ENCODE peak calls at places on chromosomes 16 and 17, in four cellular contexts. T is PC-3, O is mesothelial cell of epicardium, S is neural crest cell. J is an unnamed sample.

GRCh38 chr16:89320717-89321501 is 103.4 kb downstream of the ZNF778 start:
- DNase-seq in T (peak), S (no peak), O (no peak), J (no peak)

GRCh38 chr16:24853830-24854229 is 8.1 kb downstream of the SLC5A11 start:
- DNase-seq in S (no peak), T (peak), O (no peak), J (no peak)

GRCh38 chr17:74117087-74117486 is 86.4 kb upstream of the RPL38 start:
- DNase-seq in T (no peak), O (no peak), S (no peak), J (no peak)

GRCh38 chr17:7021993-7022778 is 664 bp upstream of the BCL6B start:
- DNase-seq in S (peak), T (peak), O (peak), J (peak)

GRCh38 chr17:68198931-68199836 is 48.7 kb upstream of the AMZ2 start:
- DNase-seq in T (peak), S (no peak), O (no peak), J (no peak)

GRCh38 chr17:31678431-31678830 is 180.6 kb downstream of the COPRS start:
- DNase-seq in S (no peak), T (peak), O (no peak), J (no peak)

GRCh38 chr17:73478768-73479424 is 165.3 kb downstream of the SDK2 start:
- DNase-seq in S (no peak), T (peak), O (no peak), J (no peak)

GRCh38 chr17:27808629-27809028 is 8.3 kb upstream of the NOS2 start:
- DNase-seq in O (no peak), S (no peak), T (no peak), J (no peak)

GRCh38 chr16:30030841-30031413 is at the start of gene TLCD3B:
- DNase-seq in T (no peak), S (no peak), O (no peak), J (no peak)

GRCh38 chr16:53043462-53043861 is 9.2 kb downstream of the CHD9NB start:
- DNase-seq in T (no peak), S (no peak), O (no peak), J (no peak)

GRCh38 chr16:23320695-23321094 is 18.6 kb downstream of the SCNN1B start:
- DNase-seq in O (no peak), S (no peak), T (no peak), J (no peak)

GRCh38 chr16:11128211-11129123 is 127.5 kb downstream of the SOCS1 start:
- DNase-seq in T (no peak), S (no peak), O (no peak), J (no peak)

GRCh38 chr16:2736476-2737237 is 15.8 kb upstream of the SRRM2 start:
- DNase-seq in O (no peak), T (no peak), S (no peak), J (no peak)

GRCh38 chr16:50487528-50487927 is 60.7 kb upstream of the NKD1 start:
- DNase-seq in O (no peak), T (no peak), S (no peak), J (no peak)

GRCh38 chr17:58534901-58535421 is 20.5 kb upstream of the MTMR4 start:
- DNase-seq in S (no peak), O (no peak), T (peak), J (no peak)

GRCh38 chr17:66812571-66812970 is 22.3 kb upstream of the CACNG5 start:
- DNase-seq in S (no peak), O (no peak), T (no peak), J (no peak)

GRCh38 chr16:87661561-87661960 is 59.3 kb downstream of the JPH3 start:
- DNase-seq in O (peak), S (peak), T (peak), J (peak)

GRCh38 chr16:55277536-55277935 is 46.5 kb upstream of the IRX6 start:
- DNase-seq in O (no peak), T (no peak), S (no peak), J (no peak)

GRCh38 chr16:71540-72341 is 690 bp downstream of the RHBDF1 start:
- DNase-seq in S (peak), T (peak), O (peak), J (no peak)

GRCh38 chr16:69031877-69032301 is 73.6 kb upstream of the HAS3 start:
- DNase-seq in S (no peak), T (peak), O (no peak), J (no peak)

GRCh38 chr17:73715714-73716113 is 71.5 kb upstream of the SDK2 start:
- DNase-seq in T (no peak), S (no peak), O (no peak), J (no peak)

GRCh38 chr17:32350662-32351418 is 883 bp downstream of the ZNF207 start:
- DNase-seq in S (no peak), O (no peak), T (peak), J (peak)

GRCh38 chr16:16027728-16028310 is 78.4 kb downstream of the ABCC1 start:
- DNase-seq in S (no peak), O (no peak), T (no peak), J (no peak)

GRCh38 chr16:79540825-79541595 is 59.5 kb downstream of the MAF start:
- DNase-seq in S (no peak), T (no peak), O (no peak), J (no peak)

GRCh38 chr17:17180741-17181525 is 25.2 kb downstream of the PLD6 start:
- DNase-seq in O (no peak), T (no peak), S (no peak), J (no peak)

GRCh38 chr17:38800237-38800760 is 943 bp upstream of the PIP4K2B start:
- DNase-seq in S (no peak), T (no peak), O (no peak), J (no peak)

GRCh38 chr17:74466111-74466784 is at the start of gene CD300A:
- DNase-seq in O (no peak), S (no peak), T (no peak), J (peak)

GRCh38 chr16:22360963-22361659 is 13.3 kb downstream of the CDR2 start:
- DNase-seq in O (no peak), S (no peak), T (no peak), J (no peak)

GRCh38 chr17:42613699-42614295 is 4.3 kb downstream of the TUBG1 start:
- DNase-seq in O (no peak), T (no peak), S (no peak), J (no peak)

GRCh38 chr17:42623732-42624596 is 14.5 kb downstream of the TUBG1 start:
- DNase-seq in T (peak), O (no peak), S (no peak), J (no peak)

GRCh38 chr17:42617956-42618431 is 8.5 kb downstream of the TUBG1 start:
- DNase-seq in T (no peak), S (no peak), O (no peak), J (peak)

DNA sequence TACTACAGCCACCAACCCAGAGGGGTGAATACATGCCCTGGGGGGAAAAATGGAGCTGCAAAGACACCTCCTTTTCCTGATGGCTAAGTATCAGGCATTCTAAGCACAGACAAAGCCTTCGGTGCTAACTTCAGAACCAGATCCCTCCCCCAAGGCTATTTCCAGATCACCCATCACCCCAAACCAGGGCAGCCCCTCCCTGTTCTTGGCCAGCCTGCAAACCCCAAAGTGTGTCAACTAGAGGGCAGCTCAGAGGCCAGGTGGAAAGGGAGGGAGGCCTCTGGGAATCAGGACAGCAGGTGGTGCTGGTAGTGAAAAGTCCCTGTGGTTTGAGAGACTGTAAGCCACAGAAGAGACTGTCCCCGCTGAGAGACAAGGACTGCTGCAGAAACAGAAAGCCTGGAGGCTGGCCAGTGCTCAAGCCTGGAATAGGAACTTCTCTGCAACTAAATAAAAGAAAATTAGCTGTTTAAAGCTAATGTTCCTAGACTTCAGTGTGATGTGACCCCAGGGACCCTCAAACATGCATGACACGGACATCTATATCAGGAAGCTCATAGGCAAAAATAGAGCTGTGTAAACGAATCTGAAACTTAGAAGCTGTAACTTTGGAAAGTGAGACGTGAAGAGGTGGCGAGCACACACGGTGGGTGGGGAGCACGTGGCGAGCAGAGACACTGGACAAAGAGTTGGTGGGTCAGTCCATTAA is 9.1 kb downstream of the TUBG1 start:
- DNase-seq in T (peak), O (no peak), S (no peak), J (peak)
- TF ChIP-seq CTCF in T (peak), O (no peak), S (no peak), J (peak)

DNA sequence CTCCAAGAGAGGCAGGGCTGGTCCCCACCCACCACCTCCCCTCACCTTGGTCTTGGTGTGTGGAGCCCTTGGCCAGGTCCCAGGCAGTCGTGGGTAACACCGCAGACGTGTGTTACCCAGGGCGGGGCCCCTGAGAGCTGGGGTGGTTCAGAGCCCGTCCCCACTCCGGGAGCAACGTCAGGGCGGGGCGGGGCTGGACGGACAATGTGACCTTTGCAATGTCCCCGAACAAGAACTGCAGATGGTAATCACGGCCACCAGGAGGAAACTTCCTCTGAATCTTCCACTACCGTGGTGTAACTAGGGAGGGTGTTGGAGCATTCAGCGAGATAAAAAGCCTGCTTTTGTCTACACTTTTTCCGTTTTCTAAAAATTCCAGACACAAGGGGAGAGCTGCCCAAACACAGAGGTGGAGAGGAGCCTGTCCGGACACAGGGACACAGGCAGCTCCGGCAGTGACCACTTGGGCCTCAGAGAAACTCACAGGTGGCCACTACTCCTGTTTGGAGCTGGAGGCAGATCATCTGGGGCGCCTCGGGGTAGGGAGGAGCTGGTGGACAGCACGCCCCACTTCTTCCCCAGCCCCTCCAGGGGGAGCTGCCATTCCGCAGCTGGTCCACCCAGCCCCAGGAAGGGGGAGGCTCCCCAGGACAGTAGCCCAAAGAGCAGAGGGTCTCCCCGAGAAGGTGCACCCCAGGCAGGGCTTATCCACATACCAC is 14.2 kb upstream of the SLC38A10 start:
- DNase-seq in S (peak), T (peak), O (no peak), J (no peak)
- TF ChIP-seq CTCF in S (peak), T (peak), O (peak), J (peak)

DNA sequence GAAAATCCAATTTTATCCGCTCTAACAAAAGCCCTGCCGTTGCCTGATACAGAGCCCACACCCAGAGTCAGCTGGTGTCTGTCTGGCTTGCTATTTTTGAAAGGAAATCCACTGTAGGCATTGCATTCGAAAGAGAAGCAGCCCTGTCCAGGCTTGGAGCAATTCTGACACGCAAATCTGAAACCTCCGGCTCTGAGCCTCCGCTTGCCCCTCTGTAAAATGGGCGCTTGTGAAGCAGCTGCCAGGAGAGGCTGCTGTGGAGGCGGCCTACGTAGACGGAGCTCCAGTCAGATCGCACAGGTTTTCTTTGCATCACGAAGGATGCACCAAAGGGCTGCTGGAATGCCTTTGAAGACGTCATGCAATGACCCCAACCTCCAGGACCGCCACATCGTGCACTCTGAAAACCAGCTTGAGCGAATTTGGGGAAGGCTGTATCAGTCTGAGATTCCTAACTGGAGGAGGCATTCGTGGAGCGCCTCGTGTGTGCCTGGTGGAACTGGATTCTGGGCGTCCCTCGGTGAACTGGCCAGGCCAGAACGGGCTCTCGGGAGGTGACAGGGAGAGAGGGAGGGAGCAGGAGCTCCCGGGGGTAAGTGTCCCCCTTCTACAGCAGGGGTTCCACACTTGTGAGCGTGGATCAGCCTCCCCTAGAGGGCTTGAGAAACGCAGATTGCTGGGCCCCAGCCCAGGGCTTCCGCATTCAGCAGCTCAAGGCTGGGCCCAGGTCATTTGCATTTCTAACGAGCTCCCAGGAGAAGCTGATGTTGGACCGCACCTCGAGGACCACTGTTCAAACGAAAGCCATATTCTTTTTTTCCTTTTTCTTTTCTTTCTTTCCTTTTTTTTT is 215.5 kb downstream of the MRTFB start:
- DNase-seq in O (no peak), T (no peak), S (no peak), J (peak)
- TF ChIP-seq CTCF in O (no peak), T (no peak), S (no peak), J (peak)

DNA sequence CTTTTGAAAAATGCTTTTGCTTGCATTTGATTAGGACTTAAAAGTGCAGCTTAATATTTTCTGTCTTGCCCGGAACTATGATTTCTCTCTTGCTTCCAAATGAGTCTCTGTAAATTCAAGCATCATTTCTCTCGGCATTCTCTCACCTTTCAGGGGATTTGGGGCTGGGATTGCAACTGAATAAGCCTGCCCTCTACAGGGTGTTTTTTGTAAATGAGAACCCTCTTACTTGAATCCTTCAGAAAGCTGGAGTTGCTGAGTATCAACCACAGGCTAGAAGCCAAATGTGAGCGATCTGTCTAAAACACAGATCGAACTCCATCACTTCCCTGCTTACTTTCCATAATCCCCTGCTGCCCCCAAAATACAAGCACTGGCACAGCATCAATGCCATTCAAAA is 234.6 kb downstream of the TMEM114 start:
- DNase-seq in S (no peak), O (no peak), T (no peak), J (no peak)
- TF ChIP-seq CTCF in S (peak), O (no peak), T (peak), J (peak)

DNA sequence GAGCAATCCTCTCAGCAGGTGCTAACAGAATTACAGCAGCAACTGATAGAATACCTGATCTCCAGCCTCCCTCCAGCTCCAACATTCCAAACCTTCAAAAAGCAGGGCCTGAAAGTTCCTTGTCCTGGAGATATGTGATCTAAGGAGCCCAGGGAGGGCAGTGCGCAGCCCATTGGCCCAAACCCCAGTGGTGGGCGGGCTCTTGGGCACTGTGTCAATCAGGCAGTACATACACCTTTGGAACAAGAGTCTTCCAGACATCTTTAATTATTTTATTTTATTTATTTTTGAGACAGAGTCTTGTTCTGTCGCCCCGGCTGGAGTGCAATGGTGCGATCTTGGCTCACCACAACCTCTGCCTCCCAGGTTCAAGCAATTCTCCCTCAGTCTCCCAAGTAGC is 24.2 kb downstream of the SLC12A3 start:
- DNase-seq in S (no peak), O (no peak), T (no peak), J (peak)
- TF ChIP-seq CTCF in S (no peak), O (no peak), T (no peak), J (no peak)